ENCODE peak calls at places on chromosomes 7 and 10, in five cellular contexts. Q is A172, I is foreskin fibroblast, E is iris pigment epithelial cell, O is Panc1. M is an unnamed sample.

GRCh38 chr10:92942226-92942625 is 93.9 kb downstream of the EXOC6 start:
- DNase-seq in O (no peak), E (no peak), I (no peak), Q (no peak), M (no peak)

GRCh38 chr10:124224331-124225028 is 131.1 kb upstream of the CHST15 start:
- DNase-seq in E (no peak), I (no peak), Q (peak), O (no peak), M (no peak)

GRCh38 chr7:47330026-47330425 is 251.9 kb downstream of the TNS3 start:
- DNase-seq in I (no peak), E (no peak), Q (no peak), O (no peak), M (no peak)

GRCh38 chr10:110522365-110522988 is 24.8 kb downstream of the DUSP5 start:
- DNase-seq in I (no peak), Q (peak), O (no peak), E (peak), M (no peak)

GRCh38 chr7:22597845-22598244 is 97.9 kb upstream of the STEAP1B start:
- DNase-seq in O (peak), Q (peak), I (peak), E (peak), M (peak)

GRCh38 chr7:44279286-44279685 is 46.1 kb downstream of the CAMK2B start:
- DNase-seq in I (no peak), Q (no peak), E (no peak), O (no peak), M (no peak)

GRCh38 chr7:68235937-68236336 is 1239.3 kb downstream of the TYW1 start:
- DNase-seq in O (no peak), Q (peak), E (no peak), I (no peak), M (no peak)

GRCh38 chr10:72911758-72912157 is 18.2 kb downstream of the OIT3 start:
- DNase-seq in Q (no peak), I (no peak), O (no peak), E (no peak), M (no peak)

GRCh38 chr7:115047968-115048720 is 126.2 kb downstream of the MDFIC start:
- DNase-seq in I (peak), O (no peak), Q (no peak), E (peak), M (no peak)

GRCh38 chr10:71848325-71849277 is 2.5 kb downstream of the PSAP start:
- DNase-seq in I (no peak), O (no peak), Q (peak), E (peak), M (no peak)

M was measured in HS-5.